ENCODE peak calls at places on chromosomes 1 and 21, in nine cellular contexts. R is PC-3, Y is AG04450, O is GM13977, W is omental fat pad, H is OCI-LY7, A is lower lobe of right lung, K is breast epithelium, T is GM06990. C is an unnamed sample.

GRCh38 chr1:78275906-78276690 is 214.7 kb upstream of the PTGFR start:
- DNase-seq in R (no peak), Y (no peak), O (no peak), W (no peak), H (no peak), A (no peak), K (no peak), T (no peak), C (no peak)

GRCh38 chr1:150429805-150430204 is 57.4 kb upstream of the TARS2 start:
- DNase-seq in R (peak), Y (no peak), O (peak), W (no peak), H (peak), A (no peak), K (no peak), T (no peak), C (no peak)

GRCh38 chr1:47772960-47773682 is 224.1 kb downstream of the TRABD2B start:
- DNase-seq in R (no peak), Y (no peak), O (no peak), W (no peak), H (no peak), A (no peak), K (no peak), T (no peak), C (no peak)

GRCh38 chr1:156592910-156593732 is 1.5 kb downstream of the NAXE start:
- DNase-seq in R (no peak), Y (no peak), O (no peak), W (no peak), H (peak), A (no peak), K (peak), T (no peak), C (no peak)

GRCh38 chr21:27246741-27247140 is 279.9 kb upstream of the ADAMTS5 start:
- DNase-seq in R (peak), Y (peak), O (no peak), W (no peak), H (no peak), A (no peak), K (no peak), T (no peak), C (no peak)

GRCh38 chr1:3013371-3014038 is 7.8 kb upstream of the ACTRT2 start:
- DNase-seq in R (no peak), Y (no peak), O (no peak), W (no peak), H (no peak), A (peak), K (peak), T (no peak), C (no peak)

GRCh38 chr1:223329664-223330420 is 34.1 kb downstream of the SUSD4 start:
- DNase-seq in R (no peak), Y (no peak), O (no peak), W (no peak), H (no peak), A (no peak), K (no peak), T (no peak), C (no peak)

GRCh38 chr1:193406901-193407300 is 220.5 kb upstream of the B3GALT2 start:
- DNase-seq in R (peak), Y (no peak), O (peak), W (no peak), H (peak), A (no peak), K (no peak), T (peak), C (no peak)

GRCh38 chr1:111467805-111468716 is 5.7 kb upstream of the C1orf162 start:
- DNase-seq in R (no peak), Y (no peak), O (no peak), W (no peak), H (peak), A (no peak), K (no peak), T (no peak), C (no peak)

GRCh38 chr1:234607091-234608025 is 2.6 kb downstream of the IRF2BP2 start:
- DNase-seq in R (peak), Y (no peak), O (no peak), W (no peak), H (no peak), A (peak), K (no peak), T (no peak), C (no peak)

GRCh38 chr21:37082856-37083611 is 10.0 kb downstream of the TTC3 start:
- DNase-seq in R (no peak), Y (no peak), O (no peak), W (no peak), H (no peak), A (no peak), K (no peak), T (no peak), C (no peak)

GRCh38 chr1:38941527-38942019 is at the start of gene RHBDL2:
- DNase-seq in R (peak), Y (no peak), O (no peak), W (no peak), H (no peak), A (peak), K (peak), T (no peak), C (no peak)

GRCh38 chr1:91683598-91683951 is 182.9 kb downstream of the CDC7 start:
- DNase-seq in R (no peak), Y (no peak), O (no peak), W (no peak), H (no peak), A (no peak), K (no peak), T (no peak), C (no peak)

GRCh38 chr1:59013276-59013927 is 229.6 kb upstream of the JUN start:
- DNase-seq in R (no peak), Y (no peak), O (no peak), W (no peak), H (no peak), A (no peak), K (no peak), T (peak), C (peak)

GRCh38 chr1:220367833-220368232 is 95.6 kb upstream of the RAB3GAP2 start:
- DNase-seq in R (no peak), Y (no peak), O (no peak), W (no peak), H (no peak), A (no peak), K (no peak), T (no peak), C (no peak)

GRCh38 chr1:167937709-167938010 is 788 bp upstream of the MPC2 start:
- DNase-seq in R (no peak), Y (no peak), O (no peak), W (no peak), H (no peak), A (no peak), K (no peak), T (no peak), C (no peak)

GRCh38 chr1:80675469-80675868 is 1125.3 kb upstream of the ADGRL2 start:
- DNase-seq in R (no peak), Y (no peak), O (no peak), W (no peak), H (no peak), A (no peak), K (no peak), T (no peak), C (no peak)

GRCh38 chr1:4129693-4130092 is 229.6 kb upstream of the C1orf174 start:
- DNase-seq in R (no peak), Y (no peak), O (no peak), W (no peak), H (no peak), A (no peak), K (no peak), T (no peak), C (no peak)

GRCh38 chr1:17538428-17539130 is 919 bp upstream of the ARHGEF10L start:
- DNase-seq in R (no peak), Y (no peak), O (no peak), W (no peak), H (no peak), A (no peak), K (peak), T (no peak), C (no peak)

GRCh38 chr1:154994269-154994977 is 1.0 kb downstream of the LENEP start:
- DNase-seq in R (no peak), Y (no peak), O (no peak), W (no peak), H (peak), A (peak), K (no peak), T (no peak), C (no peak)

GRCh38 chr1:242692988-242693387 is 168.5 kb upstream of the PLD5 start:
- DNase-seq in R (no peak), Y (no peak), O (no peak), W (no peak), H (no peak), A (no peak), K (no peak), T (no peak), C (no peak)

GRCh38 chr1:3174487-3175247 is 105.7 kb downstream of the PRDM16 start:
- DNase-seq in R (peak), Y (no peak), O (no peak), W (no peak), H (no peak), A (peak), K (peak), T (no peak), C (peak)

GRCh38 chr1:240572328-240572727 is 39.6 kb downstream of the GREM2 start:
- DNase-seq in R (no peak), Y (no peak), O (no peak), W (no peak), H (no peak), A (no peak), K (no peak), T (no peak), C (no peak)

GRCh38 chr1:2459757-2460156 is 16.3 kb upstream of the PLCH2 start:
- DNase-seq in R (peak), Y (peak), O (no peak), W (no peak), H (no peak), A (no peak), K (no peak), T (no peak), C (no peak)

GRCh38 chr21:44657635-44658183 is at the start of gene KRTAP12-3:
- DNase-seq in R (no peak), Y (no peak), O (no peak), W (no peak), H (no peak), A (no peak), K (no peak), T (no peak), C (no peak)

GRCh38 chr1:234676103-234676594 is 66.2 kb upstream of the IRF2BP2 start:
- DNase-seq in R (peak), Y (no peak), O (peak), W (peak), H (peak), A (peak), K (peak), T (peak), C (no peak)

GRCh38 chr1:2639203-2639602 is 6.4 kb upstream of the MMEL1 start:
- DNase-seq in R (no peak), Y (no peak), O (no peak), W (no peak), H (no peak), A (no peak), K (no peak), T (no peak), C (no peak)

GRCh38 chr1:75732703-75733102 is 8.2 kb downstream of the ACADM start:
- DNase-seq in R (no peak), Y (no peak), O (no peak), W (no peak), H (no peak), A (no peak), K (no peak), T (no peak), C (no peak)

GRCh38 chr1:85398391-85399064 is 66.4 kb downstream of the DDAH1 start:
- DNase-seq in R (peak), Y (no peak), O (no peak), W (no peak), H (no peak), A (no peak), K (no peak), T (no peak), C (no peak)

GRCh38 chr1:21904725-21905520 is 32.2 kb downstream of the HSPG2 start:
- DNase-seq in R (peak), Y (no peak), O (no peak), W (no peak), H (no peak), A (no peak), K (peak), T (no peak), C (no peak)

GRCh38 chr1:204466416-204467405 is 27.9 kb downstream of the PIK3C2B start:
- DNase-seq in R (no peak), Y (no peak), O (no peak), W (no peak), H (no peak), A (no peak), K (no peak), T (no peak), C (no peak)

GRCh38 chr1:62335656-62336055 is 16.4 kb upstream of the KANK4 start:
- DNase-seq in R (no peak), Y (no peak), O (no peak), W (no peak), H (no peak), A (no peak), K (no peak), T (no peak), C (no peak)

GRCh38 chr1:62336638-62337534 is 17.7 kb upstream of the KANK4 start:
- DNase-seq in R (no peak), Y (no peak), O (no peak), W (no peak), H (no peak), A (no peak), K (no peak), T (no peak), C (no peak)

GRCh38 chr1:62341120-62341519 is 21.9 kb upstream of the KANK4 start:
- DNase-seq in R (no peak), Y (no peak), O (no peak), W (no peak), H (no peak), A (no peak), K (no peak), T (no peak), C (no peak)

GRCh38 chr1:62337535-62337784 is 18.2 kb upstream of the KANK4 start:
- DNase-seq in R (no peak), Y (no peak), O (no peak), W (no peak), H (no peak), A (no peak), K (no peak), T (no peak), C (no peak)

GRCh38 chr1:62337785-62338631 is 18.8 kb upstream of the KANK4 start:
- DNase-seq in R (no peak), Y (no peak), O (no peak), W (no peak), H (no peak), A (no peak), K (no peak), T (no peak), C (no peak)
- TF ChIP-seq CTCF in R (no peak), Y (no peak), O (no peak), W (no peak), H (no peak), A (no peak), K (no peak), T (no peak), C (no peak)

DNA sequence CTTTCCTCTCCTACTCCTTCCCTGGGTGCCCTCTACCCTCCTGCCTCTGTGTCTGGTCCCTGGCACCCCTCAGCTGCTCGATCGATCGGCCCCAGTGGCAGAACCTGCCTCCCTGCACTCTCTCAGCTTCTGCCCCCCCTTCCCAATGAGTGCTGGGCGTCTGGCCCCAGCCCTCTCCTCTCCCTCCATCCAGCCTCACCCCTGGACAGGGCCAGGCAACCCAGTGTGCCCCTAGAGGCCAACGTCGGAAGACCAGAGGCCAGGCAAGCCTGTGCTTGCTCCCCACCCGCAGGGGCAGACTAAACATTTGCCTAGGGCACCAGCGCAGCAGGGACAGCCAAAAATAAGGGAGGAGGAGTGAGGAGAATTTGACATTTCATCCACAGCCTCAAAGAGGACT is 43.5 kb downstream of the LGR6 start:
- DNase-seq in R (peak), Y (no peak), O (peak), W (no peak), H (peak), A (no peak), K (peak), T (peak), C (no peak)
- TF ChIP-seq CTCF in R (peak), Y (peak), O (peak), W (no peak), H (peak), A (peak), K (peak), T (peak), C (peak)

DNA sequence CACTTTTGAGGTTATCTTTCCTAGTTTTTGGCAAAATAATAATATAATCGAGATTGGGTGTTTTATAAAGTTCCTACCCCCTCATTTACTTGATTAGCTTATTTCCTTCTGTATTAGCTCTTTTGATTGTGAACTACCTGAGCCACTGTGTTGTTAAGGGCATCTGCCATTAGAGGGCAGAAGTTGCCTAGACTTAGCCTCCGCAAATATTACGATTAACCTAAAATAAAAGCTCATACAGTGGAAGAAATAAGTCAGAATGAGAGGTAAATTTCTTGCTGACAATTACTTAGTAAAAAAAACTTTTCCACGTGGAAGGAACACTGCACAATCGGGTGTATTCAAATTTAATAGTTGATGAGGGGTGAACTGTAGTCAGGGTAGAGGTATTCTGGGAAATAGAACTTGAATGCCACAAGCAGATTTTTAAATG is 2.3 kb downstream of the H3-3A start:
- DNase-seq in R (peak), Y (no peak), O (peak), W (no peak), H (peak), A (no peak), K (no peak), T (peak), C (no peak)
- TF ChIP-seq CTCF in R (peak), Y (peak), O (peak), W (peak), H (peak), A (peak), K (peak), T (peak), C (peak)

GRCh38 chr1:55289042-55289441 is 73.9 kb upstream of the USP24 start:
- DNase-seq in R (no peak), Y (no peak), O (no peak), W (no peak), H (no peak), A (no peak), K (no peak), T (no peak), C (no peak)

GRCh38 chr1:55286851-55287602 is 71.9 kb upstream of the USP24 start:
- DNase-seq in R (no peak), Y (no peak), O (no peak), W (no peak), H (no peak), A (no peak), K (no peak), T (no peak), C (no peak)

GRCh38 chr1:55288245-55288644 is 73.1 kb upstream of the USP24 start:
- DNase-seq in R (no peak), Y (no peak), O (peak), W (no peak), H (peak), A (no peak), K (no peak), T (peak), C (no peak)

GRCh38 chr1:55287732-55288131 is 72.6 kb upstream of the USP24 start:
- DNase-seq in R (no peak), Y (no peak), O (no peak), W (no peak), H (no peak), A (no peak), K (no peak), T (no peak), C (no peak)

DNA sequence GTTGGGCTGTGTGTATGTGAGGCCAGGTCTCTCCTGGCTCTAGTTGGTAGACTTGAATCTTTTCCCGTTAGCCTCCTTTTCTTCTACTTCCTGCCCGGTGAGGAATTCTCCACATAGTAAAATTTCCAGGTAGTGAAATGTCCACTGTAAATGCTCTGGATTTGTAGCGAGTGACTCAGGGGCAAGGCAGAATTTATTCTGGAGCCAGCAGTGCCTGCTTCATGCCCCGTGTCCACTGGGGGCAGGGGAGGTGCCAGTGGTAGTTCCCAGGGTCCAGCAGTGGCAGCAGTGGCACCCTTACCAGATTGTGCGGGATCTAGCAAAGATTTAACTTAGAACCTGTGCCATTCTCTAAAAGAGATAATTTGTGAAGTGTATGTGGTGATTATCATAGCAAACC is 74.5 kb upstream of the USP24 start:
- DNase-seq in R (peak), Y (no peak), O (no peak), W (no peak), H (no peak), A (no peak), K (no peak), T (no peak), C (no peak)
- TF ChIP-seq CTCF in R (peak), Y (no peak), O (no peak), W (no peak), H (peak), A (no peak), K (no peak), T (no peak), C (no peak)

GRCh38 chr1:207401578-207401977 is 52.5 kb upstream of the CR2 start:
- DNase-seq in R (no peak), Y (no peak), O (no peak), W (no peak), H (no peak), A (no peak), K (no peak), T (no peak), C (no peak)
- TF ChIP-seq CTCF in R (peak), Y (no peak), O (no peak), W (no peak), H (peak), A (no peak), K (no peak), T (no peak), C (no peak)

GRCh38 chr1:173628888-173629287 is 6.2 kb upstream of the TEX50 start:
- DNase-seq in R (no peak), Y (no peak), O (no peak), W (no peak), H (no peak), A (no peak), K (no peak), T (no peak), C (no peak)
- TF ChIP-seq CTCF in R (peak), Y (no peak), O (no peak), W (no peak), H (no peak), A (no peak), K (no peak), T (no peak), C (peak)

C was measured in AG09319.